ENCODE peak calls at places on chromosomes 12 and 14, in five cellular contexts. Z, L, C, E and H are unnamed samples. For H3K9me3, the result is how much of the 10 kb centered on the place peaks cover.

GRCh38 chr14:61516957-61517356 is 178.4 kb upstream of the HIF1A start:
- DNase-seq in Z (no peak), L (no peak), C (peak), E (no peak), H (no peak)

GRCh38 chr14:90569606-90570462 is 173.0 kb downstream of the CALM1 start:
- DNase-seq in Z (no peak), L (no peak), C (no peak), E (no peak), H (no peak)

GRCh38 chr12:50192908-50193307 is 25.7 kb upstream of the CERS5 start:
- DNase-seq in Z (no peak), L (no peak), C (peak), E (no peak), H (peak)

GRCh38 chr12:112408621-112409020 is 784 bp downstream of the RPL6 start:
- DNase-seq in Z (no peak), L (no peak), C (no peak), E (no peak), H (peak)

GRCh38 chr14:99752486-99753121 is 40.6 kb upstream of the EML1 start:
- DNase-seq in Z (no peak), L (no peak), C (peak), E (no peak), H (peak)

GRCh38 chr12:104985206-104985605 is 910 bp upstream of the NOPCHAP1 start:
- DNase-seq in Z (no peak), L (no peak), C (no peak), E (no peak), H (no peak)

GRCh38 chr12:131894981-131895639 is 688 bp downstream of the ULK1 start:
- DNase-seq in Z (peak), L (no peak), C (no peak), E (peak), H (peak)

GRCh38 chr14:28901631-28902030 is 135.0 kb downstream of the FOXG1 start:
- DNase-seq in Z (no peak), L (no peak), C (no peak), E (no peak), H (no peak)

GRCh38 chr12:129901256-129901655 is 2.6 kb downstream of the TMEM132D start:
- DNase-seq in Z (no peak), L (no peak), C (peak), E (no peak), H (peak)

GRCh38 chr14:69238883-69239282 is 21.1 kb upstream of the GALNT16 start:
- DNase-seq in Z (no peak), L (no peak), C (no peak), E (no peak), H (no peak)

GRCh38 chr14:69237584-69237983 is 22.4 kb upstream of the GALNT16 start:
- DNase-seq in Z (no peak), L (no peak), C (no peak), E (no peak), H (no peak)

GRCh38 chr14:69241577-69241976 is 18.4 kb upstream of the GALNT16 start:
- DNase-seq in Z (no peak), L (no peak), C (no peak), E (peak), H (no peak)

GRCh38 chr14:69242311-69243224 is 17.4 kb upstream of the GALNT16 start:
- DNase-seq in Z (peak), L (peak), C (peak), E (peak), H (peak)

DNA sequence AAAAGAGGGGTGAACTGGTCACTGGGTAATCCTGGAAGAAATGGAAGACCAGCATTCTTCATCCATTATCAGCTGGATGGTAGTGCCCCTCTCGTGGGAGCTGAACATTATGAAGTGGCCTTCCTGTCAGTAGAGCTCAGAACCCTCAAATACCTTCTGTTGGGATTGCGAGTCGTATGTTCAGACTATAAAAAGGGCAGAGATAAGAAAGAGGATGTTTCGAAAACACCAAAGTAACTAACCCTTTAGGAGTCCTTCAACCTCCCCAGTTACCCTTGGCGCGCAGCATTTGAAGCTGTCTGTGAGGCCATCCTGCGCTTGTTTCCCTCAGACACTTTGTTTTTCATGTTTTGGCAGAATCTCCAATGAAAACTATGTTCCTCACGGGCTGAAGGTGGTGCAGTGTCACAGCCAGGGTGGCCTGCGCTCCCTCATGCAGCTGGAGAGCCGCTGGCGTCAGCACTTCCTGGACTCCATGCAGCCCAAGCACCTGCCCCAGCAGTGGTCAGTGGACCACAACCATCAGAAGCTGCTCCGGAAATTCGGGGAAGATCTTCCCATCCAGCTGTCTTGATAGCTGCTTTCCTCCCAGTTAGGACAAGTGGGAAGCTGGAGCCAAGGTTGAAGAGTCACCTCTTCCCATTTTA is 19.3 kb upstream of the GALNT16 start:
- DNase-seq in Z (no peak), L (no peak), C (no peak), E (no peak), H (no peak)
- H3K9me3 ChIP-seq in Z (under half), L (under half), C (under half), E (under half), H (under half)

GRCh38 chr14:70332015-70332414 is 27.5 kb downstream of the COX16 start:
- DNase-seq in Z (no peak), L (no peak), C (no peak), E (no peak), H (no peak)
- H3K9me3 ChIP-seq in Z (under half), L (under half), C (under half), E (under half), H (under half)

DNA sequence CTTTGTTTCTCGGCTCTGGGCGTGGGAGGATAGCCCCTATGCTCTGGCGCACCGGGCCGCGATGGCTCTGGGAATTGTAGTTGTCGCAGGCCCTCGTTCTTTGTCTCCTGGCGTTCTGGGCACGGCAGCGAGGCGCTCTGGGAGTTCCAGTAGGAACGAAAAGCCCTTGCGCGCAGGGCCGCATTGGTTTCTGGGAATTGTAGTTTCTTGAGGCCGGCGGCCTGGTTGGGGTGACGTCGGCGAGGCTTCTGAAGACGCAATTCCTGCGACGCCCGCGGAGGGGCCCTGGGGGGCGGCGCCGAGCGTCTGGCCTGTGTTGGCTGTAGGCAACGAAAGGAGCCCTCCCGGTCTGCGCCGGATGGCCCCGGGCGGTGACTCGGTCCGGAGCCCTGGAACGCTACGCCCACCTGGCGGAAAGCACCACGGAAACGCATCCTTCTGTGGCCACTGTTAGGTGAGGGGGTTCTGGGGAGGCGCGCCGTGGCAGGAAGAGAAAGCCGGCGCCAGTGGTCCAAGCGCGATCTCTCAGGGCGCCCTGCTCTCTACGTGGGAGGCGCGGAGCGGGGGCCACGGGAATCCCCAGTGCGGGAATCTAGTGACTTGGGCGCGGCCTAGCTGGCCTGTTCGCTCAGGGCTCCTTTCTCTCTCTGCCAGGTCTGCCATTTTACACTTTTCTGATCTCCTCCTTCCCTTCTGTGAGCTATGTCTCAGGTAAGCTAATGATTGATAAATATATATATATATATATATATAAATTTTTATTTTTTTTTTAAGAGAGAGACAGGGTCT is at the start of gene ZNF140:
- DNase-seq in Z (peak), L (peak), C (peak), E (peak), H (peak)
- H3K9me3 ChIP-seq in Z (half or more), L (half or more), C (under half), E (half or more), H (half or more)

DNA sequence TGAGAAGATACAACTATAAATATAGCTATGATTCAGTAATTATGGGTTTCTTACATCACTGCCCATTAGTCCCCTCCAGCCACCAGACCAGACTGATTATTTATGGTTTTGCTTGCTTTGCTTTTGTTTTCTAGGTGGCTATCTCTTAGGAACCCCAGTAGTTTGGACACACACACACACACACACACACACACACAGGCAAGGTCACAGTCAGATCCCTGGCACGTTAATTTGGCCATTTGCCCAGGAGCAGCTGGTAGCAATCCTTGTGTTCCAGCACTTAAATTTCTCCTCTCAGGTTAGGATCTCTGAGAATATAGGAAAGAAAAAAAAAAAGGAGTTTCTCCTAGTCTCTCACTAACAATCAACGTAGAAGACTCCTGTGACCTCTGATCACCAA is 90.2 kb upstream of the RESF1 start:
- DNase-seq in Z (no peak), L (peak), C (peak), E (no peak), H (peak)
- H3K9me3 ChIP-seq in Z (under half), L (under half), C (under half), E (under half), H (under half)

GRCh38 chr12:32828552-32828951 is 68.0 kb downstream of the PKP2 start:
- DNase-seq in Z (no peak), L (no peak), C (peak), E (no peak), H (no peak)
- H3K9me3 ChIP-seq in Z (under half), L (under half), C (under half), E (under half), H (under half)

GRCh38 chr12:34297126-34297789 is 275.0 kb downstream of the ALG10 start:
- DNase-seq in Z (no peak), L (peak), C (no peak), E (no peak), H (no peak)
- H3K9me3 ChIP-seq in Z (under half), L (under half), C (under half), E (half or more), H (under half)

GRCh38 chr14:104177411-104177810 is 39.0 kb downstream of the KIF26A start:
- DNase-seq in Z (no peak), L (no peak), C (no peak), E (no peak), H (no peak)

GRCh38 chr14:104179564-104180129 is 41.3 kb downstream of the KIF26A start:
- DNase-seq in Z (no peak), L (no peak), C (no peak), E (no peak), H (no peak)

GRCh38 chr14:104179126-104179525 is 40.7 kb downstream of the KIF26A start:
- DNase-seq in Z (no peak), L (no peak), C (no peak), E (no peak), H (no peak)

GRCh38 chr14:104176611-104177010 is 38.2 kb downstream of the KIF26A start:
- DNase-seq in Z (no peak), L (no peak), C (no peak), E (no peak), H (no peak)

DNA sequence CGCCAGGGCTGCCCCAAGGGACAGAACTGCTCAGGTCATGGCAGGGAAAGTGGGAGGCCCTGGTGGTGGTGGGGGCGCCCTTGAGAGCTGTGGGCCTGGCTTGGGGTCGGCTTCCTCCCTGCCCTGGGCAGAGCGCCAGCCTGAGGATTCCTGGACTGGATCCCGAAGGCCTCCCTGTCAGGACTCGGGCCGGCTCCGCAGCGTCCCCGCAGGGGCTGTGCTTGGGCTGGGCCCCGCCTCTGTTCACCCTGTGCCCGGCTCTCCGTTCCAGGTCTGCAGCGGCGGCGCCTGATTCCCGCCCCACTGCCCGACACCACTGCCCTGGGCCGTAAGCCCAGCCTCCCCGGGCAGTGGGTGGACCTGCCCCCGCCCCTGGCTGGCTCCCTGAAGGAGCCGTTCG is 39.9 kb downstream of the KIF26A start:
- DNase-seq in Z (no peak), L (peak), C (no peak), E (no peak), H (no peak)
- H3K9me3 ChIP-seq in Z (under half), L (under half), C (under half), E (under half), H (under half)

GRCh38 chr14:104373855-104374717 is 205.5 kb upstream of the C14orf180 start:
- DNase-seq in Z (no peak), L (peak), C (no peak), E (no peak), H (no peak)

GRCh38 chr14:104371917-104372316 is 207.6 kb upstream of the C14orf180 start:
- DNase-seq in Z (no peak), L (no peak), C (no peak), E (no peak), H (no peak)

GRCh38 chr14:104374718-104375080 is 204.9 kb upstream of the C14orf180 start:
- DNase-seq in Z (no peak), L (peak), C (no peak), E (no peak), H (no peak)

GRCh38 chr14:104372390-104373054 is 207.0 kb upstream of the C14orf180 start:
- DNase-seq in Z (no peak), L (peak), C (no peak), E (no peak), H (no peak)

GRCh38 chr14:104373055-104373854 is 206.3 kb upstream of the C14orf180 start:
- DNase-seq in Z (no peak), L (peak), C (no peak), E (no peak), H (no peak)
- H3K9me3 ChIP-seq in Z (under half), L (under half), C (under half), E (under half), H (under half)

DNA sequence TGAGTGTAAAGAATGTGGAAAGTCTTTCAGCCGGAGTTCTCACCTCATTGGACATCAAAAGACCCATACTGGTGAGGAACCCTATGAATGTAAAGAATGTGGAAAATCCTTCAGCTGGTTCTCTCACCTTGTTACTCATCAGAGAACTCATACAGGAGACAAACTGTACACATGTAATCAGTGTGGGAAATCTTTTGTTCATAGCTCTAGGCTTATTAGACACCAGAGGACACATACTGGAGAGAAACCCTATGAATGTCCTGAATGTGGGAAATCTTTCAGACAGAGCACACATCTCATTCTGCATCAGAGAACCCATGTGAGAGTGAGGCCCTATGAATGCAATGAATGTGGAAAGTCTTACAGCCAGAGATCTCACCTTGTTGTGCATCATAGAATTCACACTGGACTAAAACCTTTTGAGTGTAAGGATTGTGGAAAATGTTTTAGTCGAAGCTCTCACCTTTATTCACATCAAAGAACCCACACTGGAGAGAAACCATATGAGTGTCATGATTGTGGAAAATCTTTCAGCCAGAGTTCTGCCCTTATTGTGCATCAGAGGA is 25.1 kb upstream of the ZNF268 start:
- DNase-seq in Z (no peak), L (no peak), C (peak), E (no peak), H (no peak)
- H3K9me3 ChIP-seq in Z (half or more), L (half or more), C (under half), E (half or more), H (half or more)

DNA sequence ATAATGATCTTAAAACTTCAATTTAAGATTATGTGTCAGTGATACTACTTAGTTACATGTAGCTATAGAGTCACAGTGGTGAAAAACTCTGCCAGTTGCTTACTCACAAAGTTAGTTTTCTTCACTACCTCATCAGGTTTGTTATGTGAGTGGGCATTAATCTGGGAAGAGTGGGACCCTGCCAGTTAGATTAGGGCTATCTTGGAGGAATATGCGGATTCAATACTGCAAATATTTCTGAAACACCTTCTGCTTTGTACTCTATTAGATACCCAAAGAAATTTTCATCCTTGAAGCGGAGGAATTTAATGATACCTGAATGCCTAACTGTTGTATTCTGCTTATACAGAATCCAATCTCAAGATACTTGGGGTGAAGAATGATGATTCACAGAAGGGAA is 25.1 kb downstream of the ZNF268 start:
- DNase-seq in Z (no peak), L (no peak), C (no peak), E (no peak), H (no peak)
- H3K9me3 ChIP-seq in Z (half or more), L (half or more), C (under half), E (half or more), H (half or more)